ENCODE peak calls at places on chromosome 14, in ten cellular contexts. Q is fibroblast of villous mesenchyme; M is sigmoid colon; U is Caco-2; S is psoas muscle; W is AG10803; J is thyroid gland; V is mammary epithelial cell; A is CD8-positive, alpha-beta T cell; Z is coronary artery. T is an unnamed sample.

GRCh38 chr14:95067526-95067925 is 89.8 kb downstream of the DICER1 start:
- DNase-seq in M (peak; percentile 47), V (no peak), A (no peak), W (no peak), S (no peak), Z (no peak), J (no peak), Q (no peak), U (no peak), T (no peak)

GRCh38 chr14:95696741-95697140 is 10.5 kb downstream of the TCL1B start:
- DNase-seq in W (no peak), Z (no peak), A (no peak), U (no peak), M (no peak), J (no peak), S (no peak), Q (no peak), V (no peak), T (no peak)

GRCh38 chr14:104897286-104898194 is 27.1 kb upstream of the PLD4 start:
- DNase-seq in Q (no peak), A (no peak), Z (no peak), V (no peak), U (no peak), J (no peak), M (peak; percentile 62), S (peak; percentile 14), W (no peak), T (no peak)

GRCh38 chr14:86646688-86647687 is 1117.0 kb downstream of the FLRT2 start:
- DNase-seq in A (no peak), S (no peak), J (no peak), W (peak; percentile 5), V (peak; percentile 7), U (no peak), Q (peak; percentile 23), Z (no peak), M (no peak), T (peak; percentile 57)

GRCh38 chr14:73143003-73143402 is 6.7 kb downstream of the PSEN1 start:
- DNase-seq in V (no peak), A (no peak), W (no peak), Q (no peak), U (no peak), S (no peak), M (no peak), Z (no peak), J (peak; percentile 41), T (no peak)

GRCh38 chr14:48243900-48244299 is 568.5 kb upstream of the MDGA2 start:
- DNase-seq in Q (no peak), A (no peak), M (no peak), Z (no peak), S (no peak), W (no peak), V (no peak), U (no peak), J (no peak), T (no peak)

GRCh38 chr14:91095178-91095577 is 18.7 kb upstream of the DGLUCY start:
- DNase-seq in W (no peak), A (no peak), S (peak; percentile 55), M (no peak), Q (no peak), Z (no peak), U (no peak), V (no peak), J (no peak), T (no peak)

GRCh38 chr14:28055008-28055407 is 711.6 kb upstream of the FOXG1 start:
- DNase-seq in V (no peak), W (no peak), Q (no peak), S (no peak), M (no peak), A (no peak), U (no peak), J (no peak), Z (no peak), T (no peak)

GRCh38 chr14:58636129-58636528 is 1.6 kb upstream of the DACT1 start:
- DNase-seq in J (no peak), U (no peak), Q (no peak), S (no peak), V (no peak), W (no peak), Z (no peak), M (no peak), A (no peak), T (no peak)

GRCh38 chr14:58639842-58640484 is 2.2 kb downstream of the DACT1 start:
- DNase-seq in U (peak; percentile 36), J (peak; percentile 59), Z (no peak), M (no peak), A (no peak), S (no peak), Q (peak; percentile 84), W (peak; percentile 96), V (peak; percentile 59), T (peak; percentile 69)

GRCh38 chr14:58637040-58637390 is 747 bp upstream of the DACT1 start:
- DNase-seq in U (no peak), Z (peak; percentile 78), S (peak; percentile 37), M (peak; percentile 80), W (peak; percentile 89), J (peak; percentile 51), V (peak; percentile 47), A (no peak), Q (peak; percentile 96), T (peak; percentile 70)

GRCh38 chr14:58638231-58639205 is 756 bp downstream of the DACT1 start:
- DNase-seq in J (peak; percentile 41), Q (peak; percentile 44), V (peak; percentile 28), U (peak; percentile 38), W (peak; percentile 36), S (peak; percentile 28), A (no peak), Z (no peak), M (peak; percentile 66), T (peak; percentile 16)

GRCh38 chr14:58637391-58638230 is at the start of gene DACT1:
- DNase-seq in A (no peak), U (peak; percentile 44), Q (peak; percentile 88), M (peak; percentile 84), J (peak; percentile 80), Z (peak; percentile 85), V (no peak), S (peak; percentile 70), W (peak; percentile 80), T (no peak)
- TF ChIP-seq CTCF in A (no peak), U (no peak), Q (no peak), M (no peak), J (no peak), Z (no peak), V (no peak), S (peak; percentile 18), W (no peak), T (no peak)

DNA sequence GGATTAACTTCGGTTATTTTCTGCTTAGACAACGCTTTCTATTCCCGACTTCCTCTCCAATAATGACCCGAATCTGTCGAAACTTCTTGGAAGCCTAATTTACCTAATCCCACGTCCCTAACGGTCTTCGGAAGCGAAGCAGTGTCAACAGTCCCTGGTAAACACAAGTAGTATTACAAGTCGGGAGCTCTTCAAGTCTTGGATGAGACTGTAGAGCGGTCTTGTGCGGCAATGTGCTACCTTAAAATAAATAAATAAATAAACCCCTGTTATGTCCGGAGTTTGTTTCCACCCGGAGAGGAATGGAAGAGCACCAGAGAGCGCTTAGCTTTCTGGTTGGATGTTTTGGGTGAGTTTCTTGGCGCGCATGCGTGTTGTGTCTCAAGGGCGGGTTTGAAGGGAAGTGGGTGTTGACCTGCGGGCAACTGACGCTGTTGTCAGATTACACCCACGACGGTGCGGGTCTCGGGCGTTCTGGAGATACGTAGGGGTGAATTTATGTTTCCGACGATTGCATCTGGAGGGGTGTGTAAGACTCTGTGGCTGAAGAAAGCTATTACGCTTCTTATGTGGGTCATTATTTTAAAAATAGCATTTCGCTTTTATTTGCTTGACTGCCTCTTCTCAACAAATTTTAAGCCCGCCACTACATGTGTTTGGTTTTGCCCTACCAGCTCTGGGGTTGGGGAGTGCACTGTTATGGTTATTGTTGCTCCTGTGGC is at the start of the genes KIAA0586 and TIMM9:
- DNase-seq in J (peak; percentile 95), M (peak; percentile 99), V (peak; percentile 97), W (peak; percentile 99), Q (peak; percentile 99), Z (peak; percentile 97), S (peak; percentile 97), U (peak; percentile 98), A (peak; percentile 93), T (peak; percentile 99)
- H3K4me3 ChIP-seq in J (peak within 1 kb of the TSS; percentile 31), M (peak within 1 kb of the TSS; percentile 78), V (peak within 1 kb of the TSS; percentile 87), W (peak within 1 kb of the TSS; percentile 91), Q (peak within 1 kb of the TSS; percentile 80), Z (peak within 1 kb of the TSS; percentile 96), S (peak within 1 kb of the TSS; percentile 88), U (peak within 1 kb of the TSS; percentile 71), A (peak within 1 kb of the TSS; percentile 91), T (peak within 1 kb of the TSS; percentile 91)

GRCh38 chr14:38255408-38255672 is 553 bp downstream of the CLEC14A start:
- DNase-seq in J (peak; percentile 11), M (no peak), Z (no peak), U (no peak), A (no peak), V (no peak), W (no peak), S (no peak), Q (no peak), T (no peak)

GRCh38 chr14:38255673-38256357 is at the start of gene CLEC14A:
- DNase-seq in A (no peak), M (no peak), W (peak; percentile 28), Q (no peak), U (no peak), S (peak; percentile 77), Z (peak; percentile 73), V (no peak), J (peak; percentile 13), T (no peak)

GRCh38 chr14:38257500-38257899 is 1.6 kb upstream of the CLEC14A start:
- DNase-seq in Q (no peak), Z (no peak), U (no peak), J (no peak), W (no peak), M (no peak), S (no peak), A (no peak), V (no peak), T (peak; percentile 8)

GRCh38 chr14:38254565-38255407 is 1.1 kb downstream of the CLEC14A start:
- DNase-seq in A (no peak), W (peak; percentile 15), Q (peak; percentile 19), J (no peak), Z (no peak), U (no peak), V (no peak), M (no peak), S (peak; percentile 14), T (no peak)

DNA sequence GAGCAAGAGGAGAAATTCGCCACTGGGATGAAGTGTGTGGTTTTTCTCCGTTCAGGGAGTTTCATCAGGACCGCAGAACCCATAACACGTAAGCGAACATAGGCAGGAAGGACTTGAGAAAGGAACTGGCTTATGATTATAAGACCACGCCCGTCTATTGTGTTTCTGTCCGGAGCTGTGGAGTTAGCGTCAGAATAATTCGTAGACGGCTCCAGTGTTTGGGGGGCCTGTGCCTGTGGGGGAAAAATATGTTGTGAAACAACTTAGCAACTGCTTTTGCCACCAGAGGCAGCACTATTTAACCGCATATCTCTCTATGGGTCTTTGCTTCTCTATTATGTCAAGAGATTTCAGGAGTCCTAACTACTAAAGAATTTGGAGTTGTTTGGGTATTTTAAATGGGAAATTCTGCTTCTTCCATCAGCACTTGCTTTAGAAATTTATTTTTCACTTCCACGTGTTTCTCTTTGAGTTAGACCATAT is 506 bp upstream of the CLEC14A start:
- DNase-seq in M (no peak), U (no peak), Q (no peak), W (peak; percentile 64), A (no peak), Z (no peak), S (no peak), J (no peak), V (no peak), T (no peak)
- TF ChIP-seq CTCF in M (no peak), U (no peak), Q (no peak), W (peak; percentile 18), A (no peak), Z (no peak), S (peak; percentile 29), J (no peak), V (no peak), T (no peak)

DNA sequence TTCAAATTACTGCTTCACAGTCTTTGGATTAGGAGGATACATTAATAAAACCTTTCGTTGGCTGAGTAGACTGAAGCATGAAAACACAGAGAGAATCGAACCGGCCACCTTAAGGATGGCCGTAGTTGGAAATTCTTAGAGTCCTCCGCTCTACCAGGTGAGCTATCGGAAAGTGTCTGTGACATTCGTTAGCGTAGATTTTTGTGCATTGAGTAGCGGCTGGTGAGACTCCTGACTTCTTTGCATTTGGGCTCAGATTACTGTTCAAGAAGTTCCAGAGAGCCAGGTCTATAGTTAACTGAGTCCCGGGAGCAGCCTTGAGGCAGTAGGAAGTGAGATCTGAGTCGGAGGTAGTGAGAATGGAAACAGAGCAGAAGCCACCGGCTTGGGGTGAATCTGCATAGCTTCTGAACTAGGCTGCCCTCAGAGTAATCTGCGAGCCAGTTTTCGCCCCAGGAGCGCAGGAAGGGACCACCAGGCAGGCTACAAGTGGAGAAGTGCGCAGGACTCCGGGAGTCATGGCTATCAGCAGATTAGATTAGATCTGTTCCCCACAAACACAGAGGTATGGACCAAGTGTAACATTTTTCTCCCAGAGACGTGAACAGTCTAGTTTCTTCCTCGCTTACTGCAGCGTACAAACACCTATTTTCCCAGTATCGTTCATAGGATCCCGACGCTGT is 11.0 kb downstream of the OR6S1 start:
- DNase-seq in A (no peak), S (no peak), U (peak; percentile 66), Z (no peak), J (no peak), Q (peak; percentile 7), V (peak; percentile 73), W (peak; percentile 18), M (no peak), T (peak; percentile 79)
- H3K4me3 ChIP-seq in A (peak overlapping the region; percentile 55), S (peak overlapping the region; percentile 49), U (peak overlapping the region; percentile 38), Z (peak overlapping the region; percentile 45), J (no peak overlapping the region), Q (peak overlapping the region; percentile 43), V (peak overlapping the region; percentile 32), W (peak overlapping the region; percentile 46), M (peak overlapping the region; percentile 25), T (peak overlapping the region; percentile 46)

T was measured in epithelial cell of esophagus.